ENCODE peak calls at places on chromosomes 5 and 9, in five cellular contexts. O is astrocyte of the spinal cord; Q is hypothalamus; C is CD8-positive, alpha-beta T cell; F is left lobe of liver. L is an unnamed sample.

GRCh38 chr9:98491778-98492177 is 217.0 kb downstream of the GABBR2 start:
- DNase-seq in O (peak), Q (no peak), C (no peak), F (no peak), L (peak)

GRCh38 chr5:99553411-99553810 is 624.6 kb upstream of the CHD1 start:
- DNase-seq in O (no peak), Q (no peak), C (no peak), F (no peak), L (no peak)

GRCh38 chr9:15696979-15697378 is 144.1 kb downstream of the CCDC171 start:
- DNase-seq in O (no peak), Q (no peak), C (no peak), F (no peak), L (no peak)

GRCh38 chr9:33082538-33083326 is 6.3 kb upstream of the SMU1 start:
- DNase-seq in O (no peak), Q (no peak), C (no peak), F (peak), L (no peak)

GRCh38 chr9:114385412-114386181 is 2.2 kb downstream of the AKNA start:
- DNase-seq in O (peak), Q (peak), C (peak), F (peak), L (peak)

GRCh38 chr9:75892168-75892901 is 1.9 kb downstream of the PCSK5 start:
- DNase-seq in O (peak), Q (peak), C (no peak), F (peak), L (no peak)

GRCh38 chr5:103721183-103721582 is 158.6 kb upstream of the NUDT12 start:
- DNase-seq in O (no peak), Q (no peak), C (no peak), F (no peak), L (no peak)

GRCh38 chr5:94524841-94525697 is 93.3 kb downstream of the KIAA0825 start:
- DNase-seq in O (peak), Q (no peak), C (no peak), F (no peak), L (peak)

GRCh38 chr9:137199411-137200121 is 975 bp downstream of the TPRN start:
- DNase-seq in O (peak), Q (no peak), C (no peak), F (no peak), L (peak)

GRCh38 chr5:145981612-145982571 is 45.5 kb downstream of the SH3RF2 start:
- DNase-seq in O (no peak), Q (no peak), C (no peak), F (no peak), L (no peak)

GRCh38 chr5:1254196-1254595 is 29.0 kb downstream of the SLC6A18 start:
- DNase-seq in O (no peak), Q (no peak), C (no peak), F (no peak), L (no peak)

GRCh38 chr5:126124706-126125345 is 298.4 kb upstream of the GRAMD2B start:
- DNase-seq in O (peak), Q (no peak), C (no peak), F (no peak), L (peak)

GRCh38 chr5:122311888-122312669 is at the start of gene SNCAIP:
- DNase-seq in O (peak), Q (no peak), C (no peak), F (peak), L (peak)

GRCh38 chr5:137236266-137236665 is 262.9 kb downstream of the SPOCK1 start:
- DNase-seq in O (no peak), Q (no peak), C (no peak), F (no peak), L (no peak)

GRCh38 chr5:7717691-7718090 is 133.2 kb downstream of the CFAP90 start:
- DNase-seq in O (peak), Q (no peak), C (no peak), F (no peak), L (no peak)

GRCh38 chr5:52668544-52669185 is 119.1 kb upstream of the ITGA1 start:
- DNase-seq in O (no peak), Q (peak), C (no peak), F (no peak), L (no peak)

GRCh38 chr9:95012035-95012708 is 285.7 kb downstream of the AOPEP start:
- DNase-seq in O (no peak), Q (no peak), C (no peak), F (no peak), L (no peak)

GRCh38 chr5:18195910-18196309 is 561.6 kb downstream of the TAF11L14 start:
- DNase-seq in O (no peak), Q (no peak), C (no peak), F (no peak), L (no peak)